ENCODE peak calls at places on chromosome 10, in four cellular contexts. One of them, this sample, is unnamed.

GRCh38 chr10:5975641-5976473 is 1.5 kb downstream of the IL15RA start:
- DNase-seq in Peyer's patch: peak
- DNase-seq in cardiac muscle cell: no peak
- DNase-seq in mammary epithelial cell: no peak
- DNase-seq in this sample: no peak

GRCh38 chr10:90162464-90162863 is 461.1 kb downstream of the KIF20B start:
- DNase-seq in Peyer's patch: no peak
- DNase-seq in cardiac muscle cell: no peak
- DNase-seq in mammary epithelial cell: peak
- DNase-seq in this sample: peak

GRCh38 chr10:96217711-96218110 is 53.7 kb downstream of the BLNK start:
- DNase-seq in Peyer's patch: no peak
- DNase-seq in cardiac muscle cell: no peak
- DNase-seq in mammary epithelial cell: no peak
- DNase-seq in this sample: no peak

GRCh38 chr10:2925631-2926030 is 141.7 kb upstream of the PFKP start:
- DNase-seq in cardiac muscle cell: no peak
- DNase-seq in Peyer's patch: no peak
- DNase-seq in mammary epithelial cell: no peak
- DNase-seq in this sample: peak

GRCh38 chr10:57785546-57785945 is 482.1 kb downstream of the IPMK start:
- DNase-seq in Peyer's patch: no peak
- DNase-seq in mammary epithelial cell: peak
- DNase-seq in cardiac muscle cell: no peak
- DNase-seq in this sample: no peak

GRCh38 chr10:76411719-76412435 is 980.5 kb downstream of the LRMDA start:
- DNase-seq in Peyer's patch: no peak
- DNase-seq in cardiac muscle cell: no peak
- DNase-seq in mammary epithelial cell: no peak
- DNase-seq in this sample: no peak

GRCh38 chr10:132702601-132703304 is 83.2 kb downstream of the NKX6-2 start:
- DNase-seq in cardiac muscle cell: no peak
- DNase-seq in mammary epithelial cell: no peak
- DNase-seq in Peyer's patch: peak
- DNase-seq in this sample: no peak

GRCh38 chr10:91163709-91164474 is 56.6 kb upstream of the PCGF5 start:
- DNase-seq in Peyer's patch: peak
- DNase-seq in mammary epithelial cell: peak
- DNase-seq in cardiac muscle cell: peak
- DNase-seq in this sample: no peak

GRCh38 chr10:68543004-68543918 is 15.9 kb upstream of the SLC25A16 start:
- DNase-seq in cardiac muscle cell: no peak
- DNase-seq in Peyer's patch: no peak
- DNase-seq in mammary epithelial cell: peak
- DNase-seq in this sample: no peak

GRCh38 chr10:43322769-43323168 is 48.7 kb upstream of the FXYD4 start:
- DNase-seq in mammary epithelial cell: peak
- DNase-seq in Peyer's patch: peak
- DNase-seq in cardiac muscle cell: peak
- DNase-seq in this sample: no peak

GRCh38 chr10:84540022-84540616 is 211.7 kb downstream of the CCSER2 start:
- DNase-seq in mammary epithelial cell: peak
- DNase-seq in cardiac muscle cell: no peak
- DNase-seq in Peyer's patch: no peak
- DNase-seq in this sample: peak

GRCh38 chr10:132641966-132642731 is 104.6 kb downstream of the INPP5A start:
- DNase-seq in cardiac muscle cell: no peak
- DNase-seq in Peyer's patch: peak
- DNase-seq in mammary epithelial cell: no peak
- DNase-seq in this sample: no peak

GRCh38 chr10:88273567-88273966 is 309.6 kb downstream of the RNLS start:
- DNase-seq in Peyer's patch: no peak
- DNase-seq in cardiac muscle cell: no peak
- DNase-seq in mammary epithelial cell: no peak
- DNase-seq in this sample: no peak

GRCh38 chr10:29470355-29470705 is 164.4 kb downstream of the SVIL start:
- DNase-seq in Peyer's patch: no peak
- DNase-seq in mammary epithelial cell: no peak
- DNase-seq in cardiac muscle cell: peak
- DNase-seq in this sample: no peak

GRCh38 chr10:67171970-67172369 is 246.1 kb downstream of the LRRTM3 start:
- DNase-seq in mammary epithelial cell: no peak
- DNase-seq in cardiac muscle cell: peak
- DNase-seq in Peyer's patch: no peak
- DNase-seq in this sample: no peak

GRCh38 chr10:17673517-17674051 is 29.6 kb downstream of the STAM start:
- DNase-seq in Peyer's patch: no peak
- DNase-seq in cardiac muscle cell: peak
- DNase-seq in mammary epithelial cell: peak
- DNase-seq in this sample: peak

GRCh38 chr10:60430017-60430416 is 40.3 kb upstream of the ANK3 start:
- DNase-seq in Peyer's patch: no peak
- DNase-seq in cardiac muscle cell: no peak
- DNase-seq in mammary epithelial cell: peak
- DNase-seq in this sample: peak

GRCh38 chr10:124296813-124297788 is 121.6 kb downstream of the OAT start:
- DNase-seq in mammary epithelial cell: no peak
- DNase-seq in cardiac muscle cell: no peak
- DNase-seq in Peyer's patch: peak
- DNase-seq in this sample: no peak

GRCh38 chr10:132929953-132930640 is 12.3 kb downstream of the CFAP46 start:
- DNase-seq in mammary epithelial cell: no peak
- DNase-seq in Peyer's patch: no peak
- DNase-seq in cardiac muscle cell: no peak
- DNase-seq in this sample: no peak

GRCh38 chr10:132774905-132775863 is 10.8 kb downstream of the NKX6-2 start:
- DNase-seq in cardiac muscle cell: no peak
- DNase-seq in Peyer's patch: peak
- DNase-seq in mammary epithelial cell: no peak
- DNase-seq in this sample: no peak

GRCh38 chr10:98414932-98415709 is at the start of gene PYROXD2:
- DNase-seq in cardiac muscle cell: peak
- DNase-seq in mammary epithelial cell: peak
- DNase-seq in Peyer's patch: peak
- DNase-seq in this sample: peak

GRCh38 chr10:42367532-42368230 is 270.7 kb downstream of the ZNF33B start:
- DNase-seq in cardiac muscle cell: no peak
- DNase-seq in mammary epithelial cell: peak
- DNase-seq in Peyer's patch: peak
- DNase-seq in this sample: peak

GRCh38 chr10:119517235-119518141 is 25.0 kb downstream of the RGS10 start:
- DNase-seq in mammary epithelial cell: no peak
- DNase-seq in cardiac muscle cell: no peak
- DNase-seq in Peyer's patch: no peak
- DNase-seq in this sample: no peak

GRCh38 chr10:13891542-13892431 is 305.0 kb downstream of the PRPF18 start:
- DNase-seq in mammary epithelial cell: no peak
- DNase-seq in Peyer's patch: no peak
- DNase-seq in cardiac muscle cell: peak
- DNase-seq in this sample: no peak

GRCh38 chr10:32112055-32112454 is 55.8 kb upstream of the KIF5B start:
- DNase-seq in Peyer's patch: no peak
- DNase-seq in cardiac muscle cell: no peak
- DNase-seq in mammary epithelial cell: peak
- DNase-seq in this sample: peak

GRCh38 chr10:98424308-98425254 is 9.6 kb upstream of the PYROXD2 start:
- DNase-seq in Peyer's patch: no peak
- DNase-seq in cardiac muscle cell: peak
- DNase-seq in mammary epithelial cell: no peak
- DNase-seq in this sample: no peak

GRCh38 chr10:29395409-29395808 is 106.5 kb downstream of the LYZL1 start:
- DNase-seq in Peyer's patch: no peak
- DNase-seq in cardiac muscle cell: no peak
- DNase-seq in mammary epithelial cell: no peak
- DNase-seq in this sample: no peak

GRCh38 chr10:132321726-132322125 is 10.3 kb upstream of the LRRC27 start:
- DNase-seq in cardiac muscle cell: no peak
- DNase-seq in Peyer's patch: no peak
- DNase-seq in mammary epithelial cell: no peak
- DNase-seq in this sample: no peak

GRCh38 chr10:22494007-22494406 is 148.7 kb downstream of the SPAG6 start:
- DNase-seq in mammary epithelial cell: no peak
- DNase-seq in cardiac muscle cell: no peak
- DNase-seq in Peyer's patch: no peak
- DNase-seq in this sample: no peak

GRCh38 chr10:22489975-22490374 is 144.7 kb downstream of the SPAG6 start:
- DNase-seq in mammary epithelial cell: no peak
- DNase-seq in cardiac muscle cell: no peak
- DNase-seq in Peyer's patch: no peak
- DNase-seq in this sample: no peak

GRCh38 chr10:22491480-22491879 is 146.2 kb downstream of the SPAG6 start:
- DNase-seq in mammary epithelial cell: no peak
- DNase-seq in cardiac muscle cell: no peak
- DNase-seq in Peyer's patch: no peak
- DNase-seq in this sample: no peak

GRCh38 chr10:22489467-22489866 is 144.2 kb downstream of the SPAG6 start:
- DNase-seq in cardiac muscle cell: no peak
- DNase-seq in mammary epithelial cell: peak
- DNase-seq in Peyer's patch: no peak
- DNase-seq in this sample: no peak

GRCh38 chr10:22491931-22492615 is 146.8 kb downstream of the SPAG6 start:
- DNase-seq in mammary epithelial cell: no peak
- DNase-seq in Peyer's patch: no peak
- DNase-seq in cardiac muscle cell: no peak
- DNase-seq in this sample: no peak
- H3K4me3 ChIP-seq in mammary epithelial cell: no peak
- H3K4me3 ChIP-seq in Peyer's patch: no peak
- H3K4me3 ChIP-seq in cardiac muscle cell: no peak
- H3K4me3 ChIP-seq in this sample: no peak

DNA sequence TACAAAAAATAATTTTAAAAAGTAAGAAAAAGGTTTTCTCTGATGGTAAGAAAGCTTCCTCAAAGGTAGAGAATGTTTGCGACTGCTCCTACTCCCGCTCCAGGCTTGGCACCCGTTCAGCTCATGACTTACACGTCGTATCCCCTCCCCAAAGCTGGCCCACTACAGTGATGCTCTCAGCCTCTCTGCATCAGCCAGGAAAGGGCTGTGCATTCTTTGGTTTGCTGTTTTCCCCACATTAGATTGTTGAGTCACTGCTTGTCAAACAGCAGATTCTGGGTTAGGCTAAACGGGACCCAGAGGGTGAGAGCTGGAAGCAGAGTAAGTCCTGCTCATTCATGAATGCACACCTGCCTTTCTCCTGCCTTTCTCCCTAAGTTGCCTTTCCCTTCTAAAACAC is 54.7 kb upstream of the NMT2 start:
- DNase-seq in mammary epithelial cell: no peak
- DNase-seq in Peyer's patch: no peak
- DNase-seq in cardiac muscle cell: no peak
- DNase-seq in this sample: peak
- TF ChIP-seq CTCF in mammary epithelial cell: no peak
- TF ChIP-seq CTCF in Peyer's patch: no peak
- TF ChIP-seq CTCF in cardiac muscle cell: no peak
- TF ChIP-seq CTCF in this sample: no peak

GRCh38 chr10:16519250-16519907 is 2.3 kb downstream of the C1QL3 start:
- DNase-seq in mammary epithelial cell: no peak
- DNase-seq in Peyer's patch: no peak
- DNase-seq in cardiac muscle cell: no peak
- DNase-seq in this sample: no peak
- H3K4me3 ChIP-seq in mammary epithelial cell: no peak
- H3K4me3 ChIP-seq in Peyer's patch: no peak
- H3K4me3 ChIP-seq in cardiac muscle cell: no peak
- H3K4me3 ChIP-seq in this sample: no peak

GRCh38 chr10:35425596-35425995 is 89.3 kb downstream of the CCNY start:
- DNase-seq in mammary epithelial cell: no peak
- DNase-seq in Peyer's patch: no peak
- DNase-seq in cardiac muscle cell: no peak
- DNase-seq in this sample: no peak
- TF ChIP-seq CTCF in mammary epithelial cell: no peak
- TF ChIP-seq CTCF in Peyer's patch: no peak
- TF ChIP-seq CTCF in cardiac muscle cell: peak
- TF ChIP-seq CTCF in this sample: no peak

DNA sequence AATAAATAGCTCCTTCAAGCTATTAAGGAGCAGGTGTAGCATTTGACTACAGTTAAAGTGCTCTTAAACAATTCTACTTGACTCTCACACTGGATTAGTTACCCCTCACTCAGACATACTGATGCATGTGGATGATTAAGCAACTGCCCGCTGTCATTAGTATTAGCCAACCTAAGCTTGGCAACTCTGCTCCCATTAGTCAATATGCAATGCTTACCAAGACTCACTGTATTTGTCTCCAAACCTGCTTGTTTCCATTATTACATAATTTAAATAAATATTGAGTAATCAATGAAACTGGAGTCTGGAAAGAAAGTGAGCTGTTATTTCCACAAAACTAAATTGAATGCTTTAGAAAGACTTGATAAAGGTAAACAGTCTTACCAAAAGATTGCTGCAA is 144.0 kb upstream of the ASAH2 start:
- DNase-seq in cardiac muscle cell: no peak
- DNase-seq in mammary epithelial cell: peak
- DNase-seq in Peyer's patch: no peak
- DNase-seq in this sample: no peak
- H3K4me3 ChIP-seq in cardiac muscle cell: no peak
- H3K4me3 ChIP-seq in mammary epithelial cell: no peak
- H3K4me3 ChIP-seq in Peyer's patch: no peak
- H3K4me3 ChIP-seq in this sample: no peak

DNA sequence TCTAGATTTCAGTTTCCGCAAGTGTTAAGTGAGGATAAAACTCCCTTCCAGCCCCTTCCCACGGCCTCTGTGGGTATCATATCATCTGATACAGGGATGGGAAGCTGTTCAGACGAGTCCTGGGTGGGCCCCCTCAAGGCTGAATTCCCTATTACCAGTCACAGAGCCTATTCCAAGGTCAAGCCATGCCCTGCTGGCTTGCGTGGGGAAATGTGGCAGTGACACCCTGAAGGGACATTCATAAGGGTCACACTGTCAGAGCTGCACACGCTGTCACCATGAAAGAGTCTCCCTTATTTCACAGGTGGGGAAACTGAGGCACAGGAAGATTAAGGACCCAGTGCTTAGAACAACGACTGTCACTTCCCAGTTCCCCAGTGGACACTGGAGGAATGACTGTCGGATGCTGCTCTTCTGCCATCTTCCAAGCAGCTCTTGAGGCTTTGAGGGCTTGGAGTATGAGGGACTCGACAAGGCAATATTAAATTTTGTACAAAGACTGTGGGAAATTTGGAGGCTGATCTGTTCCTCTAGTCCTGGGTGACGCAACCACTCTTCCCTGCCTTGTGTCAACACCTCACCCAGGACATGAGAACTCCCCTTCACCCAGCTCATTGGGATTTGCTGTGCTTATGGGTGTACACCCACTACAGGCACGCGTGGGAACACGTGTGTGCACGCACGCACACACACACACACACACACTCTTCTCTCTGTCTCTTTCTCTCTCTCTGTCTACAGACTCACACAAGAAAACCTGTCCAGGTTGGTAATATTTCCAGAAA is 386.0 kb downstream of the RPS24 start:
- DNase-seq in Peyer's patch: no peak
- DNase-seq in cardiac muscle cell: no peak
- DNase-seq in mammary epithelial cell: no peak
- DNase-seq in this sample: no peak
- TF ChIP-seq CTCF in Peyer's patch: no peak
- TF ChIP-seq CTCF in cardiac muscle cell: no peak
- TF ChIP-seq CTCF in mammary epithelial cell: no peak
- TF ChIP-seq CTCF in this sample: no peak

GRCh38 chr10:86355571-86356038 is 11.0 kb downstream of the GRID1 start:
- DNase-seq in cardiac muscle cell: no peak
- DNase-seq in mammary epithelial cell: no peak
- DNase-seq in Peyer's patch: no peak
- DNase-seq in this sample: no peak
- H3K4me3 ChIP-seq in cardiac muscle cell: no peak
- H3K4me3 ChIP-seq in mammary epithelial cell: no peak
- H3K4me3 ChIP-seq in Peyer's patch: no peak
- H3K4me3 ChIP-seq in this sample: no peak

GRCh38 chr10:100728928-100729876 is 16.2 kb upstream of the PAX2 start:
- DNase-seq in mammary epithelial cell: no peak
- DNase-seq in cardiac muscle cell: peak
- DNase-seq in Peyer's patch: no peak
- DNase-seq in this sample: no peak
- TF ChIP-seq CTCF in mammary epithelial cell: peak
- TF ChIP-seq CTCF in cardiac muscle cell: peak
- TF ChIP-seq CTCF in Peyer's patch: no peak
- TF ChIP-seq CTCF in this sample: peak

This sample was measured in AG04449.